ENCODE peak calls at places on chromosomes 12 and 14, in five cellular contexts. One of them, this sample, is unnamed.

GRCh38 chr14:88612981-88613380 is 50.1 kb downstream of the ZC3H14 start:
- DNase-seq in H9: no peak
- DNase-seq in brain microvascular endothelial cell: no peak
- DNase-seq in endothelial cell of umbilical vein: peak; percentile 19
- DNase-seq in GM12865: no peak
- DNase-seq in this sample: no peak

GRCh38 chr12:44053550-44054243 is 217.8 kb downstream of the TMEM117 start:
- DNase-seq in brain microvascular endothelial cell: no peak
- DNase-seq in H9: no peak
- DNase-seq in GM12865: no peak
- DNase-seq in endothelial cell of umbilical vein: peak; percentile 8
- DNase-seq in this sample: no peak

GRCh38 chr12:85225501-85225900 is 54.5 kb upstream of the ALX1 start:
- DNase-seq in GM12865: no peak
- DNase-seq in H9: no peak
- DNase-seq in brain microvascular endothelial cell: no peak
- DNase-seq in endothelial cell of umbilical vein: no peak
- DNase-seq in this sample: no peak

GRCh38 chr12:76680940-76681339 is 83.0 kb upstream of the ZDHHC17 start:
- DNase-seq in H9: no peak
- DNase-seq in GM12865: no peak
- DNase-seq in endothelial cell of umbilical vein: no peak
- DNase-seq in brain microvascular endothelial cell: peak; percentile 83
- DNase-seq in this sample: no peak

GRCh38 chr14:59918824-59919581 is 941 bp upstream of the LRRC9 start:
- DNase-seq in GM12865: peak; percentile 21
- DNase-seq in endothelial cell of umbilical vein: peak; percentile 38
- DNase-seq in brain microvascular endothelial cell: peak; percentile 36
- DNase-seq in H9: no peak
- DNase-seq in this sample: peak; percentile 51

GRCh38 chr12:56565510-56566101 is 44.0 kb downstream of the RBMS2 start:
- DNase-seq in brain microvascular endothelial cell: peak; percentile 54
- DNase-seq in H9: peak; percentile 80
- DNase-seq in GM12865: peak; percentile 54
- DNase-seq in endothelial cell of umbilical vein: peak; percentile 98
- DNase-seq in this sample: peak; percentile 55

GRCh38 chr12:117119592-117120198 is 20.5 kb upstream of the TESC start:
- DNase-seq in brain microvascular endothelial cell: no peak
- DNase-seq in GM12865: peak; percentile 52
- DNase-seq in endothelial cell of umbilical vein: no peak
- DNase-seq in H9: peak; percentile 81
- DNase-seq in this sample: peak; percentile 65

GRCh38 chr12:58443981-58444371 is 476.3 kb downstream of the LRIG3 start:
- DNase-seq in endothelial cell of umbilical vein: no peak
- DNase-seq in GM12865: no peak
- DNase-seq in brain microvascular endothelial cell: peak; percentile 44
- DNase-seq in H9: no peak
- DNase-seq in this sample: no peak

GRCh38 chr12:119683413-119683812 is 15.5 kb downstream of the PRKAB1 start:
- DNase-seq in GM12865: no peak
- DNase-seq in endothelial cell of umbilical vein: no peak
- DNase-seq in brain microvascular endothelial cell: peak; percentile 11
- DNase-seq in H9: no peak
- DNase-seq in this sample: no peak

GRCh38 chr14:92582706-92583452 is 69.3 kb downstream of the RIN3 start:
- DNase-seq in H9: no peak
- DNase-seq in endothelial cell of umbilical vein: no peak
- DNase-seq in brain microvascular endothelial cell: no peak
- DNase-seq in GM12865: peak; percentile 92
- DNase-seq in this sample: peak; percentile 76

GRCh38 chr14:86604546-86604945 is 1074.6 kb downstream of the FLRT2 start:
- DNase-seq in GM12865: no peak
- DNase-seq in H9: no peak
- DNase-seq in brain microvascular endothelial cell: no peak
- DNase-seq in endothelial cell of umbilical vein: no peak
- DNase-seq in this sample: no peak

GRCh38 chr12:92551853-92552397 is 150.9 kb upstream of the PLEKHG7 start:
- DNase-seq in endothelial cell of umbilical vein: no peak
- DNase-seq in H9: no peak
- DNase-seq in GM12865: peak; percentile 97
- DNase-seq in brain microvascular endothelial cell: peak; percentile 46
- DNase-seq in this sample: peak; percentile 58

GRCh38 chr12:65415826-65416225 is 137.3 kb downstream of the MSRB3 start:
- DNase-seq in endothelial cell of umbilical vein: no peak
- DNase-seq in GM12865: no peak
- DNase-seq in H9: no peak
- DNase-seq in brain microvascular endothelial cell: peak; percentile 24
- DNase-seq in this sample: no peak

GRCh38 chr12:94545937-94546771 is 86.5 kb upstream of the CEP83 start:
- DNase-seq in H9: peak; percentile 78
- DNase-seq in GM12865: peak; percentile 79
- DNase-seq in brain microvascular endothelial cell: peak; percentile 68
- DNase-seq in endothelial cell of umbilical vein: peak; percentile 76
- DNase-seq in this sample: peak; percentile 65

GRCh38 chr14:37903561-37904191 is 304.0 kb upstream of the SSTR1 start:
- DNase-seq in brain microvascular endothelial cell: peak; percentile 17
- DNase-seq in H9: no peak
- DNase-seq in endothelial cell of umbilical vein: peak; percentile 64
- DNase-seq in GM12865: peak; percentile 29
- DNase-seq in this sample: peak; percentile 26

GRCh38 chr14:61342486-61342885 is 21.1 kb downstream of the PRKCH start:
- DNase-seq in brain microvascular endothelial cell: no peak
- DNase-seq in endothelial cell of umbilical vein: peak; percentile 70
- DNase-seq in H9: no peak
- DNase-seq in GM12865: peak; percentile 59
- DNase-seq in this sample: no peak

GRCh38 chr12:38544357-38545066 is 227.9 kb downstream of the ALG10B start:
- DNase-seq in H9: peak; percentile 59
- DNase-seq in endothelial cell of umbilical vein: no peak
- DNase-seq in brain microvascular endothelial cell: no peak
- DNase-seq in GM12865: no peak
- DNase-seq in this sample: no peak

GRCh38 chr12:132766380-132767085 is 4.9 kb upstream of the ANKLE2 start:
- DNase-seq in endothelial cell of umbilical vein: peak; percentile 74
- DNase-seq in GM12865: no peak
- DNase-seq in brain microvascular endothelial cell: no peak
- DNase-seq in H9: no peak
- DNase-seq in this sample: no peak
- TF ChIP-seq CTCF in endothelial cell of umbilical vein: no peak
- TF ChIP-seq CTCF in GM12865: no peak
- TF ChIP-seq CTCF in brain microvascular endothelial cell: no peak
- TF ChIP-seq CTCF in H9: no peak
- TF ChIP-seq CTCF in this sample: no peak

GRCh38 chr12:49091056-49091835 is 3.4 kb downstream of the DHH start:
- DNase-seq in brain microvascular endothelial cell: no peak
- DNase-seq in H9: peak; percentile 47
- DNase-seq in endothelial cell of umbilical vein: no peak
- DNase-seq in GM12865: no peak
- DNase-seq in this sample: no peak

GRCh38 chr12:49092816-49093406 is 1.7 kb downstream of the DHH start:
- DNase-seq in endothelial cell of umbilical vein: peak; percentile 15
- DNase-seq in brain microvascular endothelial cell: no peak
- DNase-seq in GM12865: no peak
- DNase-seq in H9: no peak
- DNase-seq in this sample: no peak

GRCh38 chr12:49093746-49094103 is 876 bp downstream of the DHH start:
- DNase-seq in GM12865: no peak
- DNase-seq in brain microvascular endothelial cell: no peak
- DNase-seq in H9: peak; percentile 48
- DNase-seq in endothelial cell of umbilical vein: peak; percentile 49
- DNase-seq in this sample: no peak

GRCh38 chr12:49091836-49092085 is 2.8 kb downstream of the DHH start:
- DNase-seq in H9: no peak
- DNase-seq in endothelial cell of umbilical vein: no peak
- DNase-seq in brain microvascular endothelial cell: no peak
- DNase-seq in GM12865: no peak
- DNase-seq in this sample: no peak

DNA sequence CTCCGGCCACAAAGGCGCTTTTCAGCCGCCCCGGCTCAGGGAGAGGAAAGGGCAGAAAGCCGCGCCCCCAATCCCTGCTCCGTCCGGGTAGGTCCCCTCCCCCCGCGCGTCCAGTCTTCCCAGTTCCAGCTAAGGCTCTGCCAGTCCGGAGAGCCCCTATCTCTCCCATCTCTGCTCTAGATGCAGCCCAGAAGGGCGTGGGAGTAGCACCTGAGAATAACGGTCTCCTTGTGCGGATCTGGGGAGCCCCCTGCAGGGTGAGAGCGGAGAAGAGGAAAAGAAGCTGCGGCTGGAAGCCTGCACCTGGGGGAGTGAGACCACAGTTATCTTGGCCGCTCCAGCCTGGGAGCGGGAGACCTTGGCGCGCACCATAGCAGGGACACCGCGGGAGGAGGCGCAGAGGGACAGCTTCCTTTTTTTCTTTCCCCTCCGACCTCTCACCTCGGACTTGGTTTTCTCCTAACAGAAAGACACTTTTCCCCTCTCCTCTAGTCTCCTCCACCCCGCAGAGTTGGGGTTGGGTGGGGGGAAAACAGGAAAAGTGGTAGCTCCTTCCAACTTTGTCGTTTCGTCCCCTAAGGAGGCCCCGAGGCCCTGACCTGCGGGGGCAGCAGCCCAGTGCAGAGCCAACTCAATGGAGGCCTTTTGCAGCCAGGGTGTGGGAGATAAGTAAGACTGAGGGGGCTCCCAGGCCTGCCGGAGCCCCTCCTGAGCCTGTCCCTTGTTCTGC is 2.4 kb downstream of the DHH start:
- DNase-seq in H9: peak; percentile 86
- DNase-seq in GM12865: peak; percentile 56
- DNase-seq in brain microvascular endothelial cell: no peak
- DNase-seq in endothelial cell of umbilical vein: peak; percentile 62
- DNase-seq in this sample: peak; percentile 90
- TF ChIP-seq CTCF in H9: peak; percentile 55
- TF ChIP-seq CTCF in GM12865: peak; percentile 46
- TF ChIP-seq CTCF in brain microvascular endothelial cell: peak; percentile 71
- TF ChIP-seq CTCF in endothelial cell of umbilical vein: peak; percentile 14
- TF ChIP-seq CTCF in this sample: peak; percentile 64

GRCh38 chr12:47634127-47634526 is 71.7 kb downstream of the RPAP3 start:
- DNase-seq in brain microvascular endothelial cell: no peak
- DNase-seq in endothelial cell of umbilical vein: no peak
- DNase-seq in H9: no peak
- DNase-seq in GM12865: no peak
- DNase-seq in this sample: no peak

GRCh38 chr12:47636908-47637780 is 68.7 kb downstream of the RPAP3 start:
- DNase-seq in brain microvascular endothelial cell: peak; percentile 42
- DNase-seq in endothelial cell of umbilical vein: no peak
- DNase-seq in H9: peak; percentile 96
- DNase-seq in GM12865: peak; percentile 39
- DNase-seq in this sample: no peak
- TF ChIP-seq CTCF in brain microvascular endothelial cell: peak; percentile 82
- TF ChIP-seq CTCF in endothelial cell of umbilical vein: peak; percentile 68
- TF ChIP-seq CTCF in H9: peak; percentile 89
- TF ChIP-seq CTCF in GM12865: peak; percentile 54
- TF ChIP-seq CTCF in this sample: peak; percentile 11

GRCh38 chr14:25400607-25401206 is 350.8 kb upstream of the STXBP6 start:
- DNase-seq in H9: peak; percentile 42
- DNase-seq in brain microvascular endothelial cell: peak; percentile 43
- DNase-seq in GM12865: peak; percentile 31
- DNase-seq in endothelial cell of umbilical vein: peak; percentile 63
- DNase-seq in this sample: no peak
- TF ChIP-seq CTCF in H9: peak; percentile 86
- TF ChIP-seq CTCF in brain microvascular endothelial cell: peak; percentile 68
- TF ChIP-seq CTCF in GM12865: peak; percentile 48
- TF ChIP-seq CTCF in endothelial cell of umbilical vein: peak; percentile 64
- TF ChIP-seq CTCF in this sample: peak; percentile 31

GRCh38 chr14:50003213-50004021 is 110.5 kb downstream of the ARF6 start:
- DNase-seq in H9: peak; percentile 57
- DNase-seq in endothelial cell of umbilical vein: peak; percentile 31
- DNase-seq in brain microvascular endothelial cell: peak; percentile 46
- DNase-seq in GM12865: peak; percentile 93
- DNase-seq in this sample: peak; percentile 88

GRCh38 chr14:50006141-50006540 is 110.2 kb downstream of the VCPKMT start:
- DNase-seq in endothelial cell of umbilical vein: no peak
- DNase-seq in brain microvascular endothelial cell: no peak
- DNase-seq in GM12865: no peak
- DNase-seq in H9: no peak
- DNase-seq in this sample: no peak

GRCh38 chr14:50008562-50009355 is 107.6 kb downstream of the VCPKMT start:
- DNase-seq in H9: no peak
- DNase-seq in GM12865: peak; percentile 55
- DNase-seq in brain microvascular endothelial cell: no peak
- DNase-seq in endothelial cell of umbilical vein: no peak
- DNase-seq in this sample: no peak

GRCh38 chr14:50010752-50011151 is 105.6 kb downstream of the VCPKMT start:
- DNase-seq in endothelial cell of umbilical vein: no peak
- DNase-seq in GM12865: no peak
- DNase-seq in brain microvascular endothelial cell: no peak
- DNase-seq in H9: no peak
- DNase-seq in this sample: no peak

GRCh38 chr14:50007123-50007903 is 109.1 kb downstream of the VCPKMT start:
- DNase-seq in brain microvascular endothelial cell: no peak
- DNase-seq in H9: peak; percentile 50
- DNase-seq in GM12865: no peak
- DNase-seq in endothelial cell of umbilical vein: no peak
- DNase-seq in this sample: no peak
- TF ChIP-seq CTCF in brain microvascular endothelial cell: no peak
- TF ChIP-seq CTCF in H9: peak; percentile 42
- TF ChIP-seq CTCF in GM12865: no peak
- TF ChIP-seq CTCF in endothelial cell of umbilical vein: no peak
- TF ChIP-seq CTCF in this sample: no peak

GRCh38 chr14:72472845-72473244 is 421.1 kb downstream of the DPF3 start:
- DNase-seq in H9: no peak
- DNase-seq in brain microvascular endothelial cell: no peak
- DNase-seq in GM12865: no peak
- DNase-seq in endothelial cell of umbilical vein: no peak
- DNase-seq in this sample: no peak
- TF ChIP-seq CTCF in H9: peak; percentile 43
- TF ChIP-seq CTCF in brain microvascular endothelial cell: peak; percentile 26
- TF ChIP-seq CTCF in GM12865: no peak
- TF ChIP-seq CTCF in endothelial cell of umbilical vein: no peak
- TF ChIP-seq CTCF in this sample: no peak

GRCh38 chr14:97634786-97635185 is 837.6 kb downstream of the VRK1 start:
- DNase-seq in GM12865: peak; percentile 66
- DNase-seq in endothelial cell of umbilical vein: no peak
- DNase-seq in H9: no peak
- DNase-seq in brain microvascular endothelial cell: no peak
- DNase-seq in this sample: no peak
- TF ChIP-seq CTCF in GM12865: no peak
- TF ChIP-seq CTCF in endothelial cell of umbilical vein: no peak
- TF ChIP-seq CTCF in H9: no peak
- TF ChIP-seq CTCF in brain microvascular endothelial cell: no peak
- TF ChIP-seq CTCF in this sample: no peak

This sample was measured in GM20000.